ENCODE peak calls at places on chromosomes 7 and 10, in six cellular contexts. P, M, T, A, R and H are unnamed samples.

GRCh38 chr10:60390224-60390626 is 550 bp upstream of the ANK3 start:
- DNase-seq in A (no peak), P (no peak), T (no peak), R (no peak), M (no peak), H (no peak)

GRCh38 chr7:112723416-112723815 is 66.8 kb downstream of the TMEM168 start:
- DNase-seq in A (no peak), M (no peak), T (no peak), P (no peak), R (no peak), H (no peak)

GRCh38 chr10:86100581-86101061 is 266.0 kb downstream of the GRID1 start:
- DNase-seq in R (peak; percentile 23), A (no peak), P (peak; percentile 58), M (peak; percentile 46), T (no peak), H (peak; percentile 18)

GRCh38 chr7:116517626-116518025 is 7.2 kb upstream of the CAV1 start:
- DNase-seq in A (no peak), T (no peak), R (no peak), M (no peak), P (no peak), H (no peak)

GRCh38 chr10:6336013-6336412 is 133.3 kb downstream of the PFKFB3 start:
- DNase-seq in P (no peak), R (no peak), M (no peak), A (no peak), T (no peak), H (no peak)

GRCh38 chr7:40057292-40057691 is 77.1 kb downstream of the MPLKIP start:
- DNase-seq in M (peak; percentile 18), A (no peak), P (no peak), T (no peak), R (no peak), H (no peak)

GRCh38 chr10:100359030-100359432 is 12.0 kb downstream of the SCD start:
- DNase-seq in M (peak; percentile 57), T (no peak), A (no peak), P (peak; percentile 70), R (peak; percentile 54), H (no peak)

GRCh38 chr7:129906700-129907099 is 46.1 kb downstream of the UBE2H start:
- DNase-seq in P (no peak), T (no peak), M (no peak), R (peak; percentile 77), A (no peak), H (no peak)

GRCh38 chr7:20249924-20250323 is 32.7 kb upstream of the MACC1 start:
- DNase-seq in P (no peak), A (no peak), M (no peak), R (peak; percentile 28), T (no peak), H (no peak)

GRCh38 chr7:106599343-106599698 is 61.6 kb downstream of the CCDC71L start:
- DNase-seq in M (no peak), A (no peak), R (no peak), P (no peak), T (no peak), H (no peak)

GRCh38 chr7:77409739-77410545 is 6.2 kb downstream of the GSAP start:
- DNase-seq in M (no peak), P (no peak), A (no peak), T (no peak), R (peak; percentile 95), H (peak; percentile 88)
- H3K27ac ChIP-seq in M (no peak overlapping the region), P (no peak overlapping the region), A (no peak overlapping the region), T (no peak overlapping the region), R (peak overlapping the region; percentile 96), H (peak overlapping the region; percentile 83)

GRCh38 chr10:67612156-67612555 is 83.8 kb downstream of the CTNNA3 start:
- DNase-seq in A (no peak), M (no peak), P (no peak), R (no peak), T (no peak), H (no peak)

GRCh38 chr10:67608001-67608400 is 88.0 kb downstream of the CTNNA3 start:
- DNase-seq in T (no peak), R (no peak), M (no peak), P (no peak), A (no peak), H (no peak)

GRCh38 chr10:67612577-67613537 is 83.1 kb downstream of the CTNNA3 start:
- DNase-seq in P (no peak), R (no peak), T (no peak), A (peak; percentile 59), M (no peak), H (no peak)

GRCh38 chr10:67607472-67607871 is 88.5 kb downstream of the CTNNA3 start:
- DNase-seq in T (no peak), R (no peak), P (no peak), M (no peak), A (no peak), H (no peak)

DNA sequence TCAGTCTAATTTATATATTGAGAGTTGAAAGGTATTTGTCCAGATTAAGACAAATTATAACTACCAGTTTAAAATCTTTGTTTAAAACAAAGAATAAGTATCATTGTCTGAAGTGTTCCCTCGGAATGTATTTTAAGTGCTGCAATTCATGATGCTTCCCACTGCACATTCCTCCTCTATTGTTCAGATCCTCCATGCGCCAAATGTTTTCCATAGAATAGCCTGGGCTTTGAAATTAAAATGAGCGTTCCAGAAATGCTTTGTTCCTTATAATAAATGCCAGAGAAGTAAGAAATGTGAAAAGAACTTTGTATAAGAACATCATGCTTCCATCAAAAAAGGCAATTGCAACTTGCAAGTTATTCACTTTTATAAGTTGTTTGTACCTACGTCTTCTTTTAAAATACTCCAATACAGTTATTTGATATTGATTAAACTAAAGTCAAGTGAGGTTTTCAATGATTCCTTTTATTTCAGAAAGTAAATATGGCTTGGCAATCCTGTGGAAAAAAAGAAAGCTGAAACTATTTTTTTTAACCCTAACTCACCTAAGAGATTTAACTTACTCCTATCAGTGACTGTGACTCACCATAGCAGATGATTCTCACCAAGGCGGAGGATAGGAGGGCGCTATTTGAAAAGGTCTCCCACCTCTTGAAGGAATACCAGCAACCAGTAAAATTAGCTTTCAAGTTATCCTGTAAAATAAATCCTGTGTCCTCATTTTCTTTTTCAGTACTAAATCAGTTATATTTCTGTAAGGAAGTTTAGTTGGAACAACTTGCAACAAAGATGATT is 85.8 kb downstream of the CTNNA3 start:
- DNase-seq in A (no peak), M (no peak), R (no peak), T (no peak), P (no peak), H (no peak)
- H3K4me3 ChIP-seq in A (no peak overlapping the region), M (no peak overlapping the region), R (no peak overlapping the region), T (no peak overlapping the region), P (no peak overlapping the region), H (no peak overlapping the region)

GRCh38 chr7:149793261-149793660 is 19.9 kb upstream of the ZNF467 start:
- DNase-seq in R (no peak), P (no peak), M (no peak), A (no peak), T (no peak), H (no peak)
- TF ChIP-seq GABPA in R (no peak), P (no peak), M (no peak), A (no peak), T (no peak), H (no peak)

DNA sequence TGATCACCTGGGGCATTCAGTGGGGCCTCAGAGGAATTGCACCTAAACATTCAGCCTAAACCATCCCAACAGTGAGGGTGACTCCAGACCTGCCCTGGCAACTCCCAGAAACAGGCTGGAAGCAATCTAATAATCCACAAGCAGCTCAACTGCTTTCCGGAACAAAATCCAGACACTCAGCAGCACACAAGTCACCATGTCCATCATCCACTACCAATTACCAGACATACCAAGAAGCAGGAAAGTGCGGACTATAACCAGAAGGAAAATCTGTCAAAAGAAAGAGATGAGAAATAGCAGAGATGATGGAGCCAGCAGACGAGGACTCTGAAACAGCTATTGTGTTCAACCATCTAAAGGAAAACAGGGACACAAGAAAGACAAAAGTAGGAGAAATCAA is 342.6 kb upstream of the ZMIZ1 start:
- DNase-seq in A (no peak), T (no peak), M (no peak), P (no peak), R (no peak), H (no peak)
- H3K27ac ChIP-seq in A (no peak overlapping the region), T (no peak overlapping the region), M (no peak overlapping the region), P (peak overlapping the region; percentile 47), R (no peak overlapping the region), H (no peak overlapping the region)

DNA sequence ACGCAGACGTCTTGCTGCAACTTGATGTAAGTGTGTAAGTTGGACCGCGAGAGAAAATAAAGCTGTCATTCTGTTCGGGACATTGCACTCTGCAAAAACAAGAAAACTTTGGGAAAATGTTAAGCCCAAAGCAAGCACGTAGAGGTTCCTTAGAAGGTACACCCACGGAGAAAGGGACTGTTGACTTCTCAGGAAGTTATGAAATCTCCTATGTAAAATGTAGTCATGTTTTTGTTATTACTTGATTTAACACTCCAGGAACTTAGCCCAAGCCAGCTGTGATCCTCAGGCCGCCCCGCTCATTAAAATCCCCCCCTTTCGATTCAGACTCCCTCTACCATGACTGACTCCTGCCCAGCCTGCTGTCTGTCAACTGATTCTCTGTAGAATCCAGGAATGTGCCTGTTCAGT is 196.0 kb upstream of the TCF7L2 start:
- DNase-seq in M (no peak), R (no peak), T (no peak), P (no peak), A (no peak), H (no peak)
- H3K4me3 ChIP-seq in M (no peak overlapping the region), R (no peak overlapping the region), T (no peak overlapping the region), P (no peak overlapping the region), A (no peak overlapping the region), H (no peak overlapping the region)

GRCh38 chr10:102347236-102347828 is 48.2 kb upstream of the NFKB2 start:
- DNase-seq in T (peak; percentile 43), R (peak; percentile 41), M (peak; percentile 20), A (no peak), P (peak; percentile 45), H (no peak)
- TF ChIP-seq GABPA in T (no peak), R (no peak), M (no peak), A (no peak), P (no peak), H (no peak)

DNA sequence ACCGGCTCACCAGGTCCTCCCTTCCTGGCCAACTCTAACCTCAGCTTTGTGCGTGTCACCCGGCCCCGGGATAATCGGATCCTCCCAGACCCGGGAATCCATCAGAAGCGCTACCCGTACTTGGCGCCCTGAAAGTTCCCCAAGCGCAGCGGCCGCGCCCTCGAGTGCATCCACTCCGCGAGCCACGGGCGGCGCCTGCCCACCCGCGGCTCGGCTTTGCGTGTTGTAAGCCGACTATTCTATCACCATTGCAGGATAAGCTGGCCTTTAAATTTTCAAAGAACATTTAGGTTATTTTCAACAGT is 35.7 kb upstream of the EBLN1 start:
- DNase-seq in T (no peak), A (no peak), R (no peak), M (no peak), P (peak; percentile 17), H (no peak)
- H3K27ac ChIP-seq in T (no peak overlapping the region), A (no peak overlapping the region), R (no peak overlapping the region), M (no peak overlapping the region), P (no peak overlapping the region), H (no peak overlapping the region)

GRCh38 chr10:114044251-114045070 is 795 bp downstream of the ADRB1 start:
- DNase-seq in P (peak; percentile 55), M (no peak), T (no peak), A (no peak), R (no peak), H (no peak)
- H3K4me3 ChIP-seq in P (no peak overlapping the region), M (no peak overlapping the region), T (peak overlapping the region; percentile 21), A (peak overlapping the region; percentile 78), R (no peak overlapping the region), H (peak overlapping the region; percentile 57)

GRCh38 chr10:1420663-1421362 is 316.5 kb downstream of the ADARB2 start:
- DNase-seq in T (peak; percentile 84), P (peak; percentile 85), A (no peak), M (peak; percentile 74), R (peak; percentile 51), H (peak; percentile 37)
- TF ChIP-seq GABPA in T (peak; percentile 42), P (no peak), A (no peak), M (no peak), R (no peak), H (no peak)